ENCODE peak calls at places on chromosomes 11 and 22, in ten cellular contexts. K is stomach, X is H1, L is spleen, E is uterus, C is adrenal gland, Q is HCT116, P is HepG2, H is prostate gland, F is esophagus squamous epithelium. U is an unnamed sample. For H3K27me3, the result is how much of the 10 kb centered on the place peaks cover.

GRCh38 chr22:39430576-39431150 is 26.1 kb upstream of the MGAT3 start:
- DNase-seq in K (no peak), X (no peak), L (peak), E (no peak), C (no peak), Q (no peak), P (no peak), H (no peak), F (no peak), U (no peak)

GRCh38 chr11:60265373-60266214 is 14.9 kb upstream of the MS4A4A start:
- DNase-seq in K (no peak), X (no peak), L (no peak), E (no peak), C (no peak), Q (peak), P (peak), H (peak), F (no peak), U (no peak)

GRCh38 chr11:120344302-120345004 is 8.2 kb downstream of the ARHGEF12 start:
- DNase-seq in K (no peak), X (no peak), L (no peak), E (no peak), C (no peak), Q (peak), P (no peak), H (no peak), F (no peak), U (no peak)

GRCh38 chr11:12130180-12130980 is 20.0 kb downstream of the MICAL2 start:
- DNase-seq in K (no peak), X (no peak), L (peak), E (no peak), C (no peak), Q (no peak), P (no peak), H (no peak), F (no peak), U (no peak)

GRCh38 chr11:65790104-65790901 is 3.4 kb downstream of the OVOL1 start:
- DNase-seq in K (no peak), X (no peak), L (no peak), E (no peak), C (no peak), Q (no peak), P (no peak), H (no peak), F (no peak), U (no peak)

GRCh38 chr11:66883021-66883968 is 26.4 kb downstream of the LRFN4 start:
- DNase-seq in K (peak), X (no peak), L (peak), E (no peak), C (peak), Q (peak), P (peak), H (peak), F (no peak), U (peak)

GRCh38 chr11:65524747-65525658 is at the start of gene SCYL1:
- DNase-seq in K (peak), X (no peak), L (peak), E (peak), C (peak), Q (no peak), P (no peak), H (peak), F (peak), U (peak)

GRCh38 chr11:44047931-44048431 is at the start of gene ACCSL:
- DNase-seq in K (no peak), X (no peak), L (no peak), E (no peak), C (no peak), Q (no peak), P (no peak), H (no peak), F (no peak), U (peak)

GRCh38 chr22:30325724-30326703 is 727 bp downstream of the TBC1D10A start:
- DNase-seq in K (peak), X (no peak), L (no peak), E (peak), C (peak), Q (no peak), P (no peak), H (peak), F (no peak), U (peak)

GRCh38 chr11:126007263-126007662 is 55.4 kb downstream of the CDON start:
- DNase-seq in K (no peak), X (no peak), L (no peak), E (peak), C (no peak), Q (peak), P (peak), H (peak), F (no peak), U (no peak)

GRCh38 chr22:44344407-44344806 is 31.7 kb upstream of the SHISAL1 start:
- DNase-seq in K (no peak), X (no peak), L (no peak), E (no peak), C (no peak), Q (no peak), P (no peak), H (no peak), F (no peak), U (peak)

GRCh38 chr22:20571531-20572007 is 64.2 kb downstream of the MED15 start:
- DNase-seq in K (peak), X (no peak), L (peak), E (peak), C (peak), Q (no peak), P (peak), H (no peak), F (no peak), U (no peak)

GRCh38 chr22:28349114-28349513 is 330.5 kb downstream of the TTC28 start:
- DNase-seq in K (no peak), X (no peak), L (no peak), E (no peak), C (no peak), Q (no peak), P (no peak), H (no peak), F (no peak), U (no peak)

GRCh38 chr11:92245700-92246270 is 21.2 kb downstream of the FAT3 start:
- DNase-seq in K (no peak), X (no peak), L (no peak), E (no peak), C (no peak), Q (no peak), P (no peak), H (no peak), F (no peak), U (no peak)

GRCh38 chr11:79940976-79941735 is 500.3 kb upstream of the TENM4 start:
- DNase-seq in K (no peak), X (no peak), L (no peak), E (no peak), C (no peak), Q (no peak), P (no peak), H (no peak), F (no peak), U (no peak)

GRCh38 chr11:77092382-77092781 is 10.3 kb upstream of the OMP start:
- DNase-seq in K (no peak), X (no peak), L (peak), E (no peak), C (peak), Q (no peak), P (no peak), H (no peak), F (no peak), U (peak)

GRCh38 chr22:39481054-39481453 is 21.0 kb upstream of the MIEF1 start:
- DNase-seq in K (no peak), X (no peak), L (no peak), E (no peak), C (no peak), Q (no peak), P (no peak), H (no peak), F (no peak), U (no peak)

GRCh38 chr22:50603511-50604255 is 3.1 kb downstream of the MAPK8IP2 start:
- DNase-seq in K (no peak), X (no peak), L (no peak), E (no peak), C (no peak), Q (no peak), P (no peak), H (no peak), F (no peak), U (no peak)

GRCh38 chr22:19691721-19692341 is 22.5 kb upstream of the SEPTIN5 start:
- DNase-seq in K (no peak), X (no peak), L (peak), E (no peak), C (no peak), Q (peak), P (no peak), H (no peak), F (no peak), U (peak)

GRCh38 chr11:10444725-10445286 is 10.3 kb upstream of the AMPD3 start:
- DNase-seq in K (no peak), X (no peak), L (no peak), E (no peak), C (no peak), Q (no peak), P (no peak), H (no peak), F (no peak), U (no peak)

GRCh38 chr11:64296236-64296635 is 3.9 kb upstream of the CATSPERZ start:
- DNase-seq in K (no peak), X (no peak), L (no peak), E (no peak), C (no peak), Q (no peak), P (no peak), H (no peak), F (no peak), U (no peak)

GRCh38 chr11:64296830-64297721 is 3.1 kb upstream of the CATSPERZ start:
- DNase-seq in K (no peak), X (no peak), L (no peak), E (no peak), C (no peak), Q (no peak), P (no peak), H (no peak), F (no peak), U (no peak)

GRCh38 chr11:64297722-64298358 is 2.3 kb upstream of the CATSPERZ start:
- DNase-seq in K (no peak), X (no peak), L (no peak), E (no peak), C (no peak), Q (no peak), P (no peak), H (no peak), F (no peak), U (no peak)

GRCh38 chr11:64299847-64300648 is at the start of gene CATSPERZ:
- DNase-seq in K (no peak), X (no peak), L (no peak), E (no peak), C (no peak), Q (no peak), P (no peak), H (no peak), F (no peak), U (no peak)

DNA sequence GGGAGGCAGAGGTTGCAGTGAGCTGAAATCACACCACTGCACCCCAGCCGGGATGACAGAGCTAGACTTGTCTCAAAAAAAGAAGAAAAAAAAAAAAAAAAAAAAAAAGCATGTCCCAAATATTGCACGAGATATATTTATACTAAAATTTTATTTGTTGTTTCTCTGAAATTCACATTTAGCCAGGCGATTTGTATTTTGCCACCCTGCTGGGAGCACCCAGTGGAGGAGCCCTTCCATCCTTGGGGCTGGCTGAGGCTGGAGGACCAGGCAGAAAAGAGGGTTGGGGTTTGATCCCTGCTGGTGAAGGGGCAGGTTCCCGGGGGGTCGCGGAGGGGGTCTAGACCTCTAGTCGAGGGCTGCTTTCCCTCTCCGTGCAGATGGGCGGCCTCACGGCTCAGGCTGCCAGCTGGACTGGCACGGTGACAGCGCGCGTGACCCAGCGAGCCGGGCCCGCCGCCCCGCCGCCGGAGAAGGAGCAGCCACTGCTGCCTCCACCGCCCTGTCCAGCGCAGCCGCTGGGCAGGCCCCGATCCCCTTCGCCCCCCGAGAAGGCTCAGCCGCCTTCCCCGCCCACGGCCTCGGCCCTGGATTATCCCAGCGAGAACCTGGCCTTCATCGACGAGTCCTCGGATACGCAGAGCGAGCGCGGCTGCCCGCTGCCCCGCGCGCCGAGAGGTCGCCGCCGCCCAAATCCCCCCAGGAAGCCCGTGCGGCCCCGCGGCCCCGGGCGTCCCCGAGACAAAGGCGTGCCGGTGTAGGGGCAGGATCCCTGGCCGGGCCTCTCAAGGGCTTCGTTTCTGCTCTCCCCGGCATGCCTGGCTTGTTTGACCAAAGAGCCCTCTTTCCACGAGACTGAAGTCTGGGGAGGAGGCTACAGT is 952 bp upstream of the CATSPERZ start:
- DNase-seq in K (peak), X (no peak), L (peak), E (peak), C (peak), Q (no peak), P (no peak), H (no peak), F (no peak), U (peak)
- H3K27me3 ChIP-seq in K (under half), X (half or more), L (half or more), E (under half), C (under half), Q (under half), P (under half), H (under half), F (under half), U (half or more)

DNA sequence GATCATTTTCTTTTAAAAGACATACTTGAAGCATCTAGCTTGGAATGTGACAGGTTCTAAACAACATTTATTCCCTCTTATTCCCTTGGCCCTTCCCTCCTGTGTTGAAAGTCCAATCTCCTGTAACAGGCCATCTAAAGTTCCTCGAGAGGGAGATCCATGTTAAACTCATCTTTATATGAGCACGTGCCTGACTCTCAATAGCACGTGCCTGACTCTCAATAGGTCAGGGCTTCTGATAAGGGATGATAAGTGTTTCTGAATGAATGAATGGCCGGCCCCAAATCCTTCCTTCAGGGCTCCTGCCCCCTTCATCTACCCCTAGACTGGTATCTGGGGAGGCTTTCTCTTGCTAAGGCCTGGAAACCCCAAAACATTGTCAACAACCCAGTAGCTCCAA is 27.2 kb downstream of the RPL27A start:
- DNase-seq in K (no peak), X (no peak), L (no peak), E (no peak), C (no peak), Q (no peak), P (no peak), H (no peak), F (no peak), U (no peak)
- H3K27ac ChIP-seq in K (peak), X (peak), L (peak), E (peak), C (no peak), Q (no peak), P (no peak), H (peak), F (peak), U (peak)

GRCh38 chr11:6319879-6320410 is 356 bp downstream of the CAVIN3 start:
- DNase-seq in K (peak), X (no peak), L (peak), E (peak), C (peak), Q (peak), P (no peak), H (peak), F (peak), U (peak)
- TF ChIP-seq POLR2A in K (no peak), X (peak), L (no peak), E (peak), C (no peak), Q (peak), P (no peak), H (no peak), F (peak), U (no peak)

DNA sequence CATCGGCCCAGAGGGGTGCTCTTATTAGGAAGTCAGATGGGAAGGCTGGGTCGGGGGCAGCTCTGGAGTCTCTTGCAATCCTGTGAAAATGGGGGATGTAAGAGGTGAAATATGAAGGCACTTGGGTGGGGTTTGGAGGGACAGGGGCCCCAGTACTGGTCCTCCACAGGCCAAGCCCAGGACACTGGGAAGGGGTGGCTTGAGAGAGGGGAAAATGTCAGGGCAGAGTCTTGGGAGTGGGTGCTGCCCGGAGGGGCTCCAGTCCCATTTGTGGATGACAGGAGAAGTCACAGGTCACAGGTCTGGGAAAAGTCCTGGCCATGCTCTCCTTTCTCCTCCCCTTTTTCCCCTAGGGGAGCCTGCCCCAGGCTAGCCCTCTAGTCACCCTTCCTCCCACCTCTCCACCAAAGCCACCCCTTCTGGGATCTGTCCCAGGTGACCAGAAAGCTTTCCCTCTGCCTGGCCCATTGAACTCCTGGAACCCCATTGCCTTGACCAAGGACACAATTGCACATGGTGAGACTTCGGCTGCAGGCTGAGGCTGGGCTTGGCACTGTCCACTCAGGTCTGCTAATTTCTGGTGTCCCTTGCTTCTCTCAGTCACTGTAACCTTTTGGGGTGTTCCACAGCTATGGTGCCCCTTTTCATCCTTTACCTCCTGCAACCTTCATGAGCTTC is 1465.0 kb downstream of the TBC1D22A start:
- DNase-seq in K (no peak), X (no peak), L (peak), E (no peak), C (no peak), Q (no peak), P (no peak), H (no peak), F (no peak), U (no peak)
- H3K27me3 ChIP-seq in K (under half), X (under half), L (under half), E (under half), C (under half), Q (under half), P (under half), H (under half), F (under half), U (under half)

DNA sequence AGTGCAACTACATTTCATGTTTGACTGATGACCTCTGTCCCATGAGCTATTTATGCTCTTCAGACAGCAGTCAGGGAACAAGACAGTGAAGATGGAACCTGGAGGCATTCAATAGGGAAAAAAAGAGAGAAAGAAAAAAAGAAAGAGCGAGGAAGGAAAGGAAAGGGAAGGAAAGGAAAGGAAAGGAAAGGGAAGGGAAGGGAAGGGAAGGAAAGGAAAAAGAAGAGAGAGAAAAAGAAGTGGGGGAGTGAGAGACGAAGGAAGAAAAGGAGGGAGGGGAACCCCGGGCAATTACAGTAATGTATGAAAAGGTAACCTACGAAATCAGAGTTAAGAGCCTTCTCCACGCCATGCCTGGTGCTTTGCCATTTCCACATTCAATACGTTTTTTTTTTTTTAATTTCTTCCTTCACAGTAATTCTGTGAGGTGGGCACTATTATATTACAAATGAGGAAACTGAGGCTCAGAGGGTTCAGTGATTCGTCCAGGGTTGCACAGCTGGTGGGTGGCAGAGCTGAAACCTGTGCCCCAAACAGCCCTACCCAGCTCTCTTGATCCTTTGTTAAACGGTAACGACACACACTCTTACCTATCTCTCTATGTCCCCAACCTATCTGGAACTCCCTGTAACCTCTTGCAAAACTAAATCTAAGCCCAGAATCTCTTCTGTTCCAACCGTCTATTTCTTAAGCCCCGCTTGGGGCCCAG is 39.3 kb downstream of the ETS1 start:
- DNase-seq in K (no peak), X (no peak), L (no peak), E (no peak), C (no peak), Q (no peak), P (no peak), H (no peak), F (no peak), U (no peak)
- H3K27ac ChIP-seq in K (peak), X (no peak), L (peak), E (peak), C (no peak), Q (no peak), P (no peak), H (peak), F (peak), U (peak)

GRCh38 chr11:114056409-114056808 is 3.1 kb upstream of the ZBTB16 start:
- DNase-seq in K (no peak), X (no peak), L (no peak), E (no peak), C (no peak), Q (no peak), P (no peak), H (no peak), F (no peak), U (no peak)

GRCh38 chr11:114052160-114052559 is 7.4 kb upstream of the ZBTB16 start:
- DNase-seq in K (no peak), X (no peak), L (no peak), E (no peak), C (no peak), Q (no peak), P (no peak), H (no peak), F (no peak), U (peak)

GRCh38 chr11:114051558-114051957 is 8.0 kb upstream of the ZBTB16 start:
- DNase-seq in K (no peak), X (no peak), L (no peak), E (no peak), C (no peak), Q (no peak), P (no peak), H (no peak), F (no peak), U (no peak)

GRCh38 chr11:114054830-114055229 is 4.7 kb upstream of the ZBTB16 start:
- DNase-seq in K (no peak), X (no peak), L (no peak), E (no peak), C (no peak), Q (no peak), P (no peak), H (no peak), F (no peak), U (no peak)

DNA sequence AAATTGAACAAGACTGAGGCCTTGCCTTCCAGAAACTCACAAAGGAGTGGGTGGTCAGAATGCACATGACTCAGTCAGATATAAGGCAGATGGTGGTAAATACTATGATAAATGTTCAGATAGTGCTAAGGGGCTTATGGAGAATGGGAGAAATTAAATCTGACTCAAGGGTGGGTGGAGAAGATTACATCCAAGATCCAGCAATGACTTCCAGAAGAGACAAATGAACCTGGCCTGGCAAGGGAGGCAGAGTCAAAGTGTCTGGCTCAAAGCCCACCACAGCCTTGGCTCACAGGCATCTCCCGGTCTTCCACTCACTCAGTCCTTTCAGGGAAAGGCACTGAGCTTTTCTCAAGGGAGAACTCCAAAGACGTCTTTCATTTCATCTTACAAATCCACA is 6.1 kb upstream of the ZBTB16 start:
- DNase-seq in K (no peak), X (no peak), L (no peak), E (no peak), C (no peak), Q (no peak), P (no peak), H (no peak), F (no peak), U (peak)
- TF ChIP-seq POLR2A in K (no peak), X (no peak), L (no peak), E (no peak), C (no peak), Q (no peak), P (no peak), H (no peak), F (no peak), U (no peak)

U was measured in sigmoid colon.